ENCODE peak calls at places on chromosomes 16 and 17, in eight cellular contexts. B is astrocyte; M is endodermal cell; R is aorta; Q is activated T-cell treated with anti-CD3 and anti-CD28 coated beads, Interleukin-2, amount 50 U/mL, for 1 hour; N is RPMI7951; P is OCI-M1; A is WTC11. O is an unnamed sample.

GRCh38 chr17:19977360-19978205 is at the start of gene AKAP10:
- DNase-seq in B (peak), M (peak), R (peak), Q (peak), N (peak), P (peak), A (peak), O (peak)

GRCh38 chr16:56814537-56815432 is 50.2 kb upstream of the SLC12A3 start:
- DNase-seq in B (peak), M (no peak), R (no peak), Q (no peak), N (peak), P (no peak), A (no peak), O (no peak)

GRCh38 chr17:8209909-8210760 is at the start of gene AURKB:
- DNase-seq in B (peak), M (peak), R (peak), Q (peak), N (peak), P (peak), A (peak), O (peak)

GRCh38 chr17:72336026-72336803 is 215.4 kb downstream of the SOX9 start:
- DNase-seq in B (peak), M (peak), R (no peak), Q (no peak), N (no peak), P (no peak), A (peak), O (no peak)

GRCh38 chr16:51394401-51394800 is 243.3 kb upstream of the SALL1 start:
- DNase-seq in B (no peak), M (no peak), R (no peak), Q (no peak), N (no peak), P (no peak), A (no peak), O (no peak)

GRCh38 chr17:29407856-29408255 is 17.7 kb downstream of the TAOK1 start:
- DNase-seq in B (no peak), M (no peak), R (no peak), Q (no peak), N (peak), P (no peak), A (no peak), O (no peak)

GRCh38 chr16:3924763-3925162 is 44.2 kb upstream of the CREBBP start:
- DNase-seq in B (no peak), M (no peak), R (no peak), Q (no peak), N (no peak), P (no peak), A (no peak), O (no peak)

GRCh38 chr16:72464597-72465368 is 292.8 kb upstream of the PMFBP1 start:
- DNase-seq in B (no peak), M (no peak), R (no peak), Q (no peak), N (peak), P (no peak), A (no peak), O (no peak)

GRCh38 chr17:67386965-67387551 is 10.0 kb downstream of the PITPNC1 start:
- DNase-seq in B (peak), M (peak), R (peak), Q (peak), N (peak), P (peak), A (peak), O (peak)

GRCh38 chr16:89506791-89507191 is 1.4 kb upstream of the SPG7 start:
- DNase-seq in B (no peak), M (no peak), R (no peak), Q (peak), N (peak), P (peak), A (no peak), O (peak)

GRCh38 chr17:56441331-56441730 is 152.2 kb upstream of the NOG start:
- DNase-seq in B (peak), M (no peak), R (no peak), Q (no peak), N (peak), P (no peak), A (no peak), O (no peak)

GRCh38 chr17:73610331-73610911 is 33.8 kb downstream of the SDK2 start:
- DNase-seq in B (no peak), M (no peak), R (no peak), Q (no peak), N (peak), P (no peak), A (no peak), O (no peak)

GRCh38 chr17:75875940-75876189 is 2.5 kb downstream of the TRIM47 start:
- DNase-seq in B (no peak), M (no peak), R (no peak), Q (no peak), N (no peak), P (no peak), A (no peak), O (no peak)

GRCh38 chr17:49343273-49343672 is 18.8 kb downstream of the ZNF652 start:
- DNase-seq in B (peak), M (no peak), R (no peak), Q (no peak), N (peak), P (peak), A (no peak), O (no peak)

GRCh38 chr16:49562228-49562627 is 188.6 kb downstream of the C16orf78 start:
- DNase-seq in B (no peak), M (no peak), R (no peak), Q (no peak), N (no peak), P (no peak), A (no peak), O (no peak)

GRCh38 chr17:82315703-82316358 is 1.6 kb downstream of the CD7 start:
- DNase-seq in B (no peak), M (peak), R (no peak), Q (peak), N (no peak), P (no peak), A (no peak), O (peak)

GRCh38 chr16:66943426-66944053 is 8.2 kb downstream of the CES2 start:
- DNase-seq in B (no peak), M (no peak), R (no peak), Q (no peak), N (no peak), P (no peak), A (no peak), O (no peak)

GRCh38 chr16:73735954-73736353 is 560.7 kb upstream of the PSMD7 start:
- DNase-seq in B (no peak), M (no peak), R (no peak), Q (no peak), N (peak), P (no peak), A (no peak), O (no peak)

GRCh38 chr17:17487998-17488397 is 8.2 kb downstream of the RASD1 start:
- DNase-seq in B (no peak), M (no peak), R (no peak), Q (no peak), N (no peak), P (no peak), A (no peak), O (no peak)

GRCh38 chr16:2785101-2785991 is 2.0 kb downstream of the PRSS33 start:
- DNase-seq in B (no peak), M (peak), R (peak), Q (peak), N (no peak), P (no peak), A (peak), O (peak)

GRCh38 chr16:82864332-82865040 is 237.7 kb downstream of the CDH13 start:
- DNase-seq in B (no peak), M (no peak), R (no peak), Q (no peak), N (no peak), P (no peak), A (no peak), O (no peak)